ENCODE peak calls at places on chromosome 9, in five cellular contexts. One of them, this sample, is unnamed.

GRCh38 chr9:18149457-18150011 is 324.4 kb upstream of the ADAMTSL1 start:
- DNase-seq in upper lobe of right lung: no peak
- DNase-seq in fibroblast of mammary gland: peak
- DNase-seq in CD8-positive, alpha-beta T cell: no peak
- DNase-seq in adrenal gland: no peak
- DNase-seq in this sample: no peak

GRCh38 chr9:115717711-115718173 is 435.8 kb upstream of the PAPPA start:
- DNase-seq in fibroblast of mammary gland: no peak
- DNase-seq in adrenal gland: no peak
- DNase-seq in CD8-positive, alpha-beta T cell: no peak
- DNase-seq in upper lobe of right lung: no peak
- DNase-seq in this sample: peak

GRCh38 chr9:75168270-75169185 is 80.2 kb downstream of the OSTF1 start:
- DNase-seq in adrenal gland: no peak
- DNase-seq in upper lobe of right lung: no peak
- DNase-seq in CD8-positive, alpha-beta T cell: no peak
- DNase-seq in fibroblast of mammary gland: no peak
- DNase-seq in this sample: no peak

GRCh38 chr9:37371565-37372464 is 50.7 kb upstream of the GRHPR start:
- DNase-seq in fibroblast of mammary gland: peak
- DNase-seq in upper lobe of right lung: no peak
- DNase-seq in CD8-positive, alpha-beta T cell: no peak
- DNase-seq in adrenal gland: no peak
- DNase-seq in this sample: no peak

GRCh38 chr9:85224301-85224700 is 517.5 kb downstream of the AGTPBP1 start:
- DNase-seq in CD8-positive, alpha-beta T cell: no peak
- DNase-seq in adrenal gland: no peak
- DNase-seq in fibroblast of mammary gland: no peak
- DNase-seq in upper lobe of right lung: no peak
- DNase-seq in this sample: no peak

GRCh38 chr9:108093773-108094675 is 604.5 kb upstream of the KLF4 start:
- DNase-seq in CD8-positive, alpha-beta T cell: no peak
- DNase-seq in fibroblast of mammary gland: peak
- DNase-seq in upper lobe of right lung: no peak
- DNase-seq in adrenal gland: no peak
- DNase-seq in this sample: no peak

GRCh38 chr9:21709464-21710058 is 92.9 kb upstream of the MTAP start:
- DNase-seq in fibroblast of mammary gland: peak
- DNase-seq in CD8-positive, alpha-beta T cell: peak
- DNase-seq in adrenal gland: peak
- DNase-seq in upper lobe of right lung: no peak
- DNase-seq in this sample: no peak

GRCh38 chr9:99509900-99510299 is 287.8 kb downstream of the SEC61B start:
- DNase-seq in CD8-positive, alpha-beta T cell: no peak
- DNase-seq in fibroblast of mammary gland: no peak
- DNase-seq in upper lobe of right lung: no peak
- DNase-seq in adrenal gland: no peak
- DNase-seq in this sample: no peak

GRCh38 chr9:76868897-76869296 is 37.0 kb downstream of the PRUNE2 start:
- DNase-seq in fibroblast of mammary gland: peak
- DNase-seq in upper lobe of right lung: no peak
- DNase-seq in adrenal gland: no peak
- DNase-seq in CD8-positive, alpha-beta T cell: no peak
- DNase-seq in this sample: peak
- H3K4me3 ChIP-seq in fibroblast of mammary gland: no peak
- H3K4me3 ChIP-seq in upper lobe of right lung: no peak
- H3K4me3 ChIP-seq in adrenal gland: no peak
- H3K4me3 ChIP-seq in CD8-positive, alpha-beta T cell: no peak
- H3K4me3 ChIP-seq in this sample: no peak

GRCh38 chr9:97694768-97695167 is 2.4 kb downstream of the XPA start:
- DNase-seq in fibroblast of mammary gland: peak
- DNase-seq in CD8-positive, alpha-beta T cell: no peak
- DNase-seq in upper lobe of right lung: no peak
- DNase-seq in adrenal gland: no peak
- DNase-seq in this sample: no peak
- TF ChIP-seq CTCF in fibroblast of mammary gland: no peak
- TF ChIP-seq CTCF in CD8-positive, alpha-beta T cell: no peak
- TF ChIP-seq CTCF in upper lobe of right lung: no peak
- TF ChIP-seq CTCF in adrenal gland: no peak
- TF ChIP-seq CTCF in this sample: no peak

GRCh38 chr9:98181746-98182068 is 10.7 kb downstream of the CORO2A start:
- DNase-seq in CD8-positive, alpha-beta T cell: no peak
- DNase-seq in adrenal gland: no peak
- DNase-seq in upper lobe of right lung: no peak
- DNase-seq in fibroblast of mammary gland: no peak
- DNase-seq in this sample: no peak
- H3K4me3 ChIP-seq in CD8-positive, alpha-beta T cell: no peak
- H3K4me3 ChIP-seq in adrenal gland: no peak
- H3K4me3 ChIP-seq in upper lobe of right lung: no peak
- H3K4me3 ChIP-seq in fibroblast of mammary gland: no peak
- H3K4me3 ChIP-seq in this sample: no peak

DNA sequence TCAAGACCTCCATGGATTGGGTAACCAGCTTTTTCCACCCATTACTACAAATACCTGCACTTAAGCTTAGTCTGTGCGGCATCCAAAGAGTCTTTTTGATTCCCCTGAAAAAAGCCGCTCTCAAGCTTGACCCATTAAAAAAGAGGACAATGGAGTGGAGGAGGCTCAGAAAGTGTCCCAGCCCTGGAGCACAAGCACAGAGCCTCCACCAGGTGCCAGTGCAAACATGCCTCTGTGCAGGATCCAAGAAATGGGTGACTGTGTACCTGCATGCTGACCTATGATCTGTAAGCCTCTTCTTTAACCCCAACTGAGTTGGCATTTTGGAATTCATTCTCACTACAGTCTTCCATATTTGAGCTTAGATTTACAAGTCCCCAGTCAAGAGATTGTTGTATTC is 168.3 kb upstream of the TLE4 start:
- DNase-seq in upper lobe of right lung: no peak
- DNase-seq in fibroblast of mammary gland: no peak
- DNase-seq in CD8-positive, alpha-beta T cell: no peak
- DNase-seq in adrenal gland: no peak
- DNase-seq in this sample: no peak
- TF ChIP-seq CTCF in upper lobe of right lung: no peak
- TF ChIP-seq CTCF in fibroblast of mammary gland: no peak
- TF ChIP-seq CTCF in CD8-positive, alpha-beta T cell: peak
- TF ChIP-seq CTCF in adrenal gland: no peak
- TF ChIP-seq CTCF in this sample: no peak

GRCh38 chr9:72951520-72952393 is 1.1 kb downstream of the ALDH1A1 start:
- DNase-seq in adrenal gland: no peak
- DNase-seq in upper lobe of right lung: no peak
- DNase-seq in CD8-positive, alpha-beta T cell: no peak
- DNase-seq in fibroblast of mammary gland: no peak
- DNase-seq in this sample: no peak
- H3K4me3 ChIP-seq in adrenal gland: no peak
- H3K4me3 ChIP-seq in upper lobe of right lung: peak
- H3K4me3 ChIP-seq in CD8-positive, alpha-beta T cell: no peak
- H3K4me3 ChIP-seq in fibroblast of mammary gland: no peak
- H3K4me3 ChIP-seq in this sample: peak

GRCh38 chr9:70043689-70044449 is at the start of gene MAMDC2:
- DNase-seq in fibroblast of mammary gland: peak
- DNase-seq in CD8-positive, alpha-beta T cell: no peak
- DNase-seq in adrenal gland: no peak
- DNase-seq in upper lobe of right lung: peak
- DNase-seq in this sample: no peak
- TF ChIP-seq CTCF in fibroblast of mammary gland: no peak
- TF ChIP-seq CTCF in CD8-positive, alpha-beta T cell: no peak
- TF ChIP-seq CTCF in adrenal gland: no peak
- TF ChIP-seq CTCF in upper lobe of right lung: no peak
- TF ChIP-seq CTCF in this sample: no peak

GRCh38 chr9:92723801-92724323 is 40.8 kb downstream of the BICD2 start:
- DNase-seq in upper lobe of right lung: no peak
- DNase-seq in fibroblast of mammary gland: no peak
- DNase-seq in CD8-positive, alpha-beta T cell: no peak
- DNase-seq in adrenal gland: no peak
- DNase-seq in this sample: no peak

GRCh38 chr9:92721548-92721947 is 43.1 kb downstream of the BICD2 start:
- DNase-seq in CD8-positive, alpha-beta T cell: no peak
- DNase-seq in adrenal gland: no peak
- DNase-seq in upper lobe of right lung: no peak
- DNase-seq in fibroblast of mammary gland: no peak
- DNase-seq in this sample: no peak

GRCh38 chr9:92720807-92721535 is 43.7 kb downstream of the BICD2 start:
- DNase-seq in upper lobe of right lung: no peak
- DNase-seq in fibroblast of mammary gland: no peak
- DNase-seq in adrenal gland: no peak
- DNase-seq in CD8-positive, alpha-beta T cell: no peak
- DNase-seq in this sample: no peak

GRCh38 chr9:92723299-92723625 is 41.4 kb downstream of the BICD2 start:
- DNase-seq in upper lobe of right lung: no peak
- DNase-seq in CD8-positive, alpha-beta T cell: no peak
- DNase-seq in fibroblast of mammary gland: peak
- DNase-seq in adrenal gland: no peak
- DNase-seq in this sample: no peak

DNA sequence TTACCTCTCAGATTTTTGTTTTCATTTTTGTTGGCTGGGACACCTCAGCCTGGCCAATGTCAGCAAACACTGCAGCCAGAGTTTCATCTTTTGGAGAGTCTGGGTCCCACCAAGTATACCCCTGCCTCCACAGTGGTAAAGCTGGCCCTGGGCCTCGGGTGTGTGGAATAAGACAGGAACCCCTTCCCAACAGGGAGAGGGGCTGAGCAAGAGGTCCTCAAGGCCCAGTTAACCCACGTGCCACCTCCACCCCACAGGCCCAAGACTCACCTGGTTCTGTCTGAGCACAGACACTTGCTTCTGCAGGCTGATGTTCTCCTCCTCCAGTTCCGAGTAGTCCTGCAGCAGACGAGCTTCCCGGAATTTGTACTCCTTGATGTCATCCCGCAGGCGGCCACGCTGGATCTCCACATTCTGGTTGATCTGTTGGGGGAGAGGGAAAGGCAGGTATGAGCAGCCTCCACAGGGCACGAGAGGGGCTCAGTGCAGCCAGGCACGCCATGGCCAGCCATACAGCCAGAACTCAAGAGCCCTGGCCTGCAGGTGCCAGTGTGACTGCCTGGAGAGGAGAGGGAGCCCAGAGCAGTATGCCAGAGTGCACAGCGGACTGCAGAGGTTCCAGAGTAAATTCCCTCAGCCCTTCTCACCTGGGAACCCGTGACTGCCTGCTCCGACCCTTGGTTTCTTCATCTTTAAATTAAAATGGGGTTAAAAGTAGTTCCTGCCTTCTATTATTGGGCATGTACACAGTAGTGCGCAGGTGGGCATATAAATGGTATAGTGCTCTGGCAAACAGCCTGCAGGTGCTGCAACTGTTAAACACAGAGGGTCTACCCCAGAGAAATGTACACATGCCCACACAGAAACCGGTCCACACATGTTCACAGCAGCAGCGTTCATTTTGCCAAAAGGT is 42.0 kb downstream of the BICD2 start:
- DNase-seq in adrenal gland: no peak
- DNase-seq in CD8-positive, alpha-beta T cell: no peak
- DNase-seq in upper lobe of right lung: no peak
- DNase-seq in fibroblast of mammary gland: no peak
- DNase-seq in this sample: no peak
- H3K4me3 ChIP-seq in adrenal gland: no peak
- H3K4me3 ChIP-seq in CD8-positive, alpha-beta T cell: no peak
- H3K4me3 ChIP-seq in upper lobe of right lung: no peak
- H3K4me3 ChIP-seq in fibroblast of mammary gland: no peak
- H3K4me3 ChIP-seq in this sample: no peak

DNA sequence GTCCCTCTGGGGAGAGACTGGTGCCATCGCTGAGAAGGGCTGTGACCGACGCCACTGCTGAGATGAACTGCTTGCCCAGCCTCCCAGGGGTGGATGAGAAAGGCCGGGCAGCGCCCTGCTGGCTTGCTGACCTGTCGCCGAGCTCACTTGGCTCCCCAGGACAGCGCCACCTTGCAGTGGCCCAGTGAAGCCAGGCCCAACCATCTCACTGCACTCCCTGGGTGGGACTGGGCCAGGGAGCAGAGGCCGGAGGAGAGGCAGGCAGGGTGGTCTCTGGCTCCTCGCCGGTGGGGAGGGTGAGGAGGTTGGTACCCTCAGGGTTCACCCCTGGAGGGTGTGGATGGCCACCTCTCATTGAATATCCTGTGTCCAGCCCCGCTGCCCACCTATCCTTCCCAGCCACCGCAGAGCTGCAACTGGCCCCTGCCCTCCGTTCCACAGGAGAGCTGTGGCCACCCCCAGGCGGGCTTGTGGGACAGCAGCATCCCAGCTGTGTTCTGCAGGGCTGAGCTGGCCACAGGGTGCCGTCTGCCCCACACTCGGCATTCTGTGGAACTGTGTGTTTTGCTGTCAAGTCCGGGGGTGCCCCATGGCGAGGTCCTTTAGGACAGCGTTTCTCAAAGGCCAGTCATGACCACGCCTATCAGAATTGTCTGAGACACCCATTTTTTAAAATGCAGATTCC is 41.0 kb upstream of the FCN2 start:
- DNase-seq in upper lobe of right lung: no peak
- DNase-seq in fibroblast of mammary gland: no peak
- DNase-seq in adrenal gland: no peak
- DNase-seq in CD8-positive, alpha-beta T cell: no peak
- DNase-seq in this sample: no peak
- TF ChIP-seq CTCF in upper lobe of right lung: no peak
- TF ChIP-seq CTCF in fibroblast of mammary gland: no peak
- TF ChIP-seq CTCF in adrenal gland: no peak
- TF ChIP-seq CTCF in CD8-positive, alpha-beta T cell: no peak
- TF ChIP-seq CTCF in this sample: peak

DNA sequence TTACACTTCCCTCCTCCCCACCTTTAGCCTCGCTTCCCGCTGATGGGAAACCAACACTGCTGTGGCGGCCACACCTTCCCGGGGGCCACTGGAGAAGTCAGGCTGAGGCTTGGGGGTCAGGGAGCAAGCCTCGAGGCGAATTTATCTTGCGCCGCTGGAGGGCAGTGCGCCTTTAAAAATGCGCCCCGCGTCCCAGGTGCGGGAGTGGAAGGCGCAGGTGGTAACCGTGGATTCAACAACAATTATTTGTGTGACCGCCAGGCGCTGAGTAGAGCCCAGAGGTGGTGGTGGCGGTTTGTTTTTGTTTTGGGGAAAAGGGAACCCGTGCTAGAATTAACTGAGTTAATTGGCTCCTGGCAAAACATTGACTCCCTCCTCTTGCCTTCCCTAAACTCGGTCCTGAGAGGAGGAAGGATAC is 1.1 kb downstream of the CFAP77 start:
- DNase-seq in CD8-positive, alpha-beta T cell: peak
- DNase-seq in adrenal gland: no peak
- DNase-seq in fibroblast of mammary gland: peak
- DNase-seq in upper lobe of right lung: peak
- DNase-seq in this sample: no peak
- H3K4me3 ChIP-seq in CD8-positive, alpha-beta T cell: peak
- H3K4me3 ChIP-seq in adrenal gland: no peak
- H3K4me3 ChIP-seq in fibroblast of mammary gland: no peak
- H3K4me3 ChIP-seq in upper lobe of right lung: peak
- H3K4me3 ChIP-seq in this sample: no peak

GRCh38 chr9:2601785-2602378 is 19.7 kb upstream of the VLDLR start:
- DNase-seq in CD8-positive, alpha-beta T cell: no peak
- DNase-seq in fibroblast of mammary gland: no peak
- DNase-seq in upper lobe of right lung: no peak
- DNase-seq in adrenal gland: no peak
- DNase-seq in this sample: no peak

GRCh38 chr9:2597483-2597882 is 24.1 kb upstream of the VLDLR start:
- DNase-seq in adrenal gland: no peak
- DNase-seq in CD8-positive, alpha-beta T cell: no peak
- DNase-seq in upper lobe of right lung: no peak
- DNase-seq in fibroblast of mammary gland: peak
- DNase-seq in this sample: no peak

GRCh38 chr9:2599896-2600295 is 21.7 kb upstream of the VLDLR start:
- DNase-seq in CD8-positive, alpha-beta T cell: no peak
- DNase-seq in upper lobe of right lung: no peak
- DNase-seq in adrenal gland: no peak
- DNase-seq in fibroblast of mammary gland: no peak
- DNase-seq in this sample: no peak

GRCh38 chr9:2602704-2603116 is 18.9 kb upstream of the VLDLR start:
- DNase-seq in upper lobe of right lung: no peak
- DNase-seq in adrenal gland: peak
- DNase-seq in fibroblast of mammary gland: no peak
- DNase-seq in CD8-positive, alpha-beta T cell: no peak
- DNase-seq in this sample: no peak

GRCh38 chr9:2600307-2600706 is 21.3 kb upstream of the VLDLR start:
- DNase-seq in upper lobe of right lung: no peak
- DNase-seq in CD8-positive, alpha-beta T cell: no peak
- DNase-seq in adrenal gland: no peak
- DNase-seq in fibroblast of mammary gland: no peak
- DNase-seq in this sample: no peak
- TF ChIP-seq CTCF in upper lobe of right lung: no peak
- TF ChIP-seq CTCF in CD8-positive, alpha-beta T cell: no peak
- TF ChIP-seq CTCF in adrenal gland: no peak
- TF ChIP-seq CTCF in fibroblast of mammary gland: peak
- TF ChIP-seq CTCF in this sample: peak

This sample was measured in retinal pigment epithelial cell.